ENCODE peak calls at places on chromosome 6, in ten cellular contexts. One of them, this sample, is unnamed.
A peak's percentile ranks its signal among the peaks of the same experiment; 100 is the strongest.

GRCh38 chr6:112187736-112188135 is 66.6 kb downstream of the LAMA4 start:
- DNase-seq in hypothalamus: no peak
- DNase-seq in bronchial epithelial cell: no peak
- DNase-seq in cardiac fibroblast: no peak
- DNase-seq in fibroblast of lung: no peak
- DNase-seq in Calu3: no peak
- DNase-seq in G401: no peak
- DNase-seq in endothelial cell: no peak
- DNase-seq in iris pigment epithelial cell: no peak
- DNase-seq in WTC11: no peak
- DNase-seq in this sample: no peak

GRCh38 chr6:56850618-56851017 is 104.3 kb upstream of the BEND6 start:
- DNase-seq in endothelial cell: no peak
- DNase-seq in bronchial epithelial cell: no peak
- DNase-seq in hypothalamus: peak; percentile 71
- DNase-seq in Calu3: no peak
- DNase-seq in WTC11: no peak
- DNase-seq in iris pigment epithelial cell: no peak
- DNase-seq in fibroblast of lung: no peak
- DNase-seq in cardiac fibroblast: no peak
- DNase-seq in G401: peak; percentile 65
- DNase-seq in this sample: no peak

GRCh38 chr6:105780146-105780860 is 305.8 kb upstream of the PRDM1 start:
- DNase-seq in bronchial epithelial cell: peak; percentile 61
- DNase-seq in Calu3: peak; percentile 30
- DNase-seq in cardiac fibroblast: peak; percentile 50
- DNase-seq in hypothalamus: no peak
- DNase-seq in endothelial cell: no peak
- DNase-seq in WTC11: no peak
- DNase-seq in fibroblast of lung: no peak
- DNase-seq in iris pigment epithelial cell: peak; percentile 18
- DNase-seq in G401: no peak
- DNase-seq in this sample: no peak

GRCh38 chr6:7146079-7146828 is 38.5 kb downstream of the RREB1 start:
- DNase-seq in bronchial epithelial cell: peak; percentile 56
- DNase-seq in iris pigment epithelial cell: peak; percentile 61
- DNase-seq in G401: no peak
- DNase-seq in endothelial cell: no peak
- DNase-seq in WTC11: no peak
- DNase-seq in Calu3: peak; percentile 48
- DNase-seq in hypothalamus: no peak
- DNase-seq in fibroblast of lung: peak; percentile 76
- DNase-seq in cardiac fibroblast: peak; percentile 78
- DNase-seq in this sample: no peak

GRCh38 chr6:111353914-111354464 is 129.0 kb downstream of the REV3L start:
- DNase-seq in bronchial epithelial cell: no peak
- DNase-seq in cardiac fibroblast: no peak
- DNase-seq in G401: no peak
- DNase-seq in WTC11: no peak
- DNase-seq in fibroblast of lung: peak; percentile 8
- DNase-seq in hypothalamus: no peak
- DNase-seq in Calu3: no peak
- DNase-seq in endothelial cell: no peak
- DNase-seq in iris pigment epithelial cell: peak; percentile 77
- DNase-seq in this sample: no peak

GRCh38 chr6:6695711-6696048 is 107.2 kb downstream of the LY86 start:
- DNase-seq in WTC11: no peak
- DNase-seq in Calu3: no peak
- DNase-seq in G401: no peak
- DNase-seq in fibroblast of lung: peak; percentile 45
- DNase-seq in endothelial cell: no peak
- DNase-seq in cardiac fibroblast: peak; percentile 19
- DNase-seq in hypothalamus: no peak
- DNase-seq in iris pigment epithelial cell: no peak
- DNase-seq in bronchial epithelial cell: no peak
- DNase-seq in this sample: no peak

GRCh38 chr6:106747139-106747538 is 117.8 kb downstream of the QRSL1 start:
- DNase-seq in iris pigment epithelial cell: no peak
- DNase-seq in G401: no peak
- DNase-seq in hypothalamus: no peak
- DNase-seq in Calu3: no peak
- DNase-seq in fibroblast of lung: no peak
- DNase-seq in bronchial epithelial cell: peak; percentile 92
- DNase-seq in endothelial cell: no peak
- DNase-seq in cardiac fibroblast: no peak
- DNase-seq in WTC11: no peak
- DNase-seq in this sample: no peak

GRCh38 chr6:170076466-170077165 is 214.3 kb downstream of the DLL1 start:
- DNase-seq in hypothalamus: no peak
- DNase-seq in fibroblast of lung: no peak
- DNase-seq in iris pigment epithelial cell: no peak
- DNase-seq in bronchial epithelial cell: no peak
- DNase-seq in Calu3: no peak
- DNase-seq in cardiac fibroblast: no peak
- DNase-seq in G401: no peak
- DNase-seq in endothelial cell: no peak
- DNase-seq in WTC11: no peak
- DNase-seq in this sample: no peak

GRCh38 chr6:104957301-104958177 is 632 bp downstream of the LIN28B start:
- DNase-seq in bronchial epithelial cell: no peak
- DNase-seq in cardiac fibroblast: no peak
- DNase-seq in endothelial cell: peak; percentile 45
- DNase-seq in iris pigment epithelial cell: no peak
- DNase-seq in hypothalamus: no peak
- DNase-seq in Calu3: no peak
- DNase-seq in WTC11: peak; percentile 66
- DNase-seq in G401: no peak
- DNase-seq in fibroblast of lung: no peak
- DNase-seq in this sample: no peak

GRCh38 chr6:26576929-26577719 is 19.6 kb upstream of the ABT1 start:
- DNase-seq in iris pigment epithelial cell: peak; percentile 87
- DNase-seq in Calu3: peak; percentile 73
- DNase-seq in WTC11: peak; percentile 83
- DNase-seq in bronchial epithelial cell: peak; percentile 74
- DNase-seq in G401: peak; percentile 80
- DNase-seq in endothelial cell: peak; percentile 58
- DNase-seq in fibroblast of lung: peak; percentile 87
- DNase-seq in cardiac fibroblast: peak; percentile 96
- DNase-seq in hypothalamus: peak; percentile 5
- DNase-seq in this sample: peak; percentile 35

GRCh38 chr6:137236581-137237355 is 17.6 kb upstream of the IFNGR1 start:
- DNase-seq in hypothalamus: no peak
- DNase-seq in Calu3: no peak
- DNase-seq in cardiac fibroblast: no peak
- DNase-seq in fibroblast of lung: no peak
- DNase-seq in WTC11: no peak
- DNase-seq in endothelial cell: no peak
- DNase-seq in bronchial epithelial cell: no peak
- DNase-seq in iris pigment epithelial cell: no peak
- DNase-seq in G401: no peak
- DNase-seq in this sample: no peak

GRCh38 chr6:2960935-2961334 is 10.4 kb downstream of the SERPINB6 start:
- DNase-seq in G401: no peak
- DNase-seq in WTC11: no peak
- DNase-seq in hypothalamus: no peak
- DNase-seq in cardiac fibroblast: no peak
- DNase-seq in bronchial epithelial cell: no peak
- DNase-seq in endothelial cell: no peak
- DNase-seq in fibroblast of lung: no peak
- DNase-seq in iris pigment epithelial cell: peak; percentile 19
- DNase-seq in Calu3: no peak
- DNase-seq in this sample: no peak

GRCh38 chr6:159590794-159591193 is 102.2 kb downstream of the SOD2 start:
- DNase-seq in bronchial epithelial cell: no peak
- DNase-seq in endothelial cell: no peak
- DNase-seq in Calu3: no peak
- DNase-seq in WTC11: no peak
- DNase-seq in hypothalamus: no peak
- DNase-seq in G401: no peak
- DNase-seq in iris pigment epithelial cell: no peak
- DNase-seq in cardiac fibroblast: no peak
- DNase-seq in fibroblast of lung: no peak
- DNase-seq in this sample: no peak

GRCh38 chr6:31035862-31036497 is 25.7 kb downstream of the MUC22 start:
- DNase-seq in endothelial cell: no peak
- DNase-seq in bronchial epithelial cell: peak; percentile 51
- DNase-seq in WTC11: no peak
- DNase-seq in fibroblast of lung: no peak
- DNase-seq in cardiac fibroblast: peak; percentile 19
- DNase-seq in Calu3: no peak
- DNase-seq in hypothalamus: no peak
- DNase-seq in iris pigment epithelial cell: peak; percentile 38
- DNase-seq in G401: no peak
- DNase-seq in this sample: no peak

GRCh38 chr6:43061861-43062260 is 2.4 kb downstream of the KLC4 start:
- DNase-seq in hypothalamus: no peak
- DNase-seq in fibroblast of lung: peak; percentile 6
- DNase-seq in WTC11: no peak
- DNase-seq in cardiac fibroblast: no peak
- DNase-seq in G401: no peak
- DNase-seq in endothelial cell: no peak
- DNase-seq in iris pigment epithelial cell: peak; percentile 32
- DNase-seq in Calu3: no peak
- DNase-seq in bronchial epithelial cell: no peak
- DNase-seq in this sample: no peak

GRCh38 chr6:150056916-150057315 is 12.0 kb downstream of the ULBP3 start:
- DNase-seq in iris pigment epithelial cell: no peak
- DNase-seq in bronchial epithelial cell: no peak
- DNase-seq in WTC11: no peak
- DNase-seq in endothelial cell: no peak
- DNase-seq in Calu3: no peak
- DNase-seq in fibroblast of lung: no peak
- DNase-seq in hypothalamus: no peak
- DNase-seq in cardiac fibroblast: no peak
- DNase-seq in G401: no peak
- DNase-seq in this sample: no peak

GRCh38 chr6:135083992-135084915 is 29.6 kb upstream of the HBS1L start:
- DNase-seq in hypothalamus: no peak
- DNase-seq in fibroblast of lung: no peak
- DNase-seq in iris pigment epithelial cell: no peak
- DNase-seq in G401: no peak
- DNase-seq in WTC11: no peak
- DNase-seq in cardiac fibroblast: no peak
- DNase-seq in Calu3: no peak
- DNase-seq in bronchial epithelial cell: no peak
- DNase-seq in endothelial cell: no peak
- DNase-seq in this sample: no peak

GRCh38 chr6:111550953-111551352 is 54.7 kb downstream of the TRAF3IP2 start:
- DNase-seq in cardiac fibroblast: no peak
- DNase-seq in WTC11: no peak
- DNase-seq in hypothalamus: no peak
- DNase-seq in endothelial cell: no peak
- DNase-seq in iris pigment epithelial cell: no peak
- DNase-seq in Calu3: no peak
- DNase-seq in G401: no peak
- DNase-seq in fibroblast of lung: no peak
- DNase-seq in bronchial epithelial cell: no peak
- DNase-seq in this sample: no peak

GRCh38 chr6:129351807-129352206 is 358.2 kb downstream of the ARHGAP18 start:
- DNase-seq in iris pigment epithelial cell: peak; percentile 16
- DNase-seq in Calu3: no peak
- DNase-seq in G401: no peak
- DNase-seq in bronchial epithelial cell: no peak
- DNase-seq in cardiac fibroblast: no peak
- DNase-seq in WTC11: no peak
- DNase-seq in hypothalamus: no peak
- DNase-seq in fibroblast of lung: no peak
- DNase-seq in endothelial cell: no peak
- DNase-seq in this sample: no peak

GRCh38 chr6:106094261-106094963 is 8.3 kb downstream of the PRDM1 start:
- DNase-seq in hypothalamus: no peak
- DNase-seq in endothelial cell: no peak
- DNase-seq in bronchial epithelial cell: no peak
- DNase-seq in iris pigment epithelial cell: no peak
- DNase-seq in fibroblast of lung: no peak
- DNase-seq in cardiac fibroblast: no peak
- DNase-seq in Calu3: no peak
- DNase-seq in WTC11: no peak
- DNase-seq in G401: no peak
- DNase-seq in this sample: no peak

GRCh38 chr6:148392611-148393160 is 50.0 kb downstream of the SASH1 start:
- DNase-seq in endothelial cell: no peak
- DNase-seq in bronchial epithelial cell: no peak
- DNase-seq in cardiac fibroblast: no peak
- DNase-seq in fibroblast of lung: peak; percentile 21
- DNase-seq in hypothalamus: no peak
- DNase-seq in G401: no peak
- DNase-seq in WTC11: no peak
- DNase-seq in Calu3: no peak
- DNase-seq in iris pigment epithelial cell: no peak
- DNase-seq in this sample: no peak

GRCh38 chr6:117561128-117561527 is 41.2 kb downstream of the GOPC start:
- DNase-seq in Calu3: no peak
- DNase-seq in iris pigment epithelial cell: peak; percentile 28
- DNase-seq in WTC11: no peak
- DNase-seq in endothelial cell: no peak
- DNase-seq in fibroblast of lung: no peak
- DNase-seq in cardiac fibroblast: no peak
- DNase-seq in G401: no peak
- DNase-seq in bronchial epithelial cell: no peak
- DNase-seq in hypothalamus: no peak
- DNase-seq in this sample: no peak

GRCh38 chr6:149974825-149975224 is 11.1 kb downstream of the ULBP1 start:
- DNase-seq in iris pigment epithelial cell: no peak
- DNase-seq in G401: no peak
- DNase-seq in bronchial epithelial cell: no peak
- DNase-seq in hypothalamus: no peak
- DNase-seq in Calu3: no peak
- DNase-seq in endothelial cell: no peak
- DNase-seq in fibroblast of lung: no peak
- DNase-seq in cardiac fibroblast: no peak
- DNase-seq in WTC11: no peak
- DNase-seq in this sample: no peak

GRCh38 chr6:91276315-91276714 is 689.4 kb upstream of the MAP3K7 start:
- DNase-seq in G401: peak; percentile 12
- DNase-seq in iris pigment epithelial cell: no peak
- DNase-seq in WTC11: no peak
- DNase-seq in endothelial cell: no peak
- DNase-seq in Calu3: no peak
- DNase-seq in fibroblast of lung: peak; percentile 27
- DNase-seq in bronchial epithelial cell: peak; percentile 4
- DNase-seq in hypothalamus: no peak
- DNase-seq in cardiac fibroblast: no peak
- DNase-seq in this sample: no peak

GRCh38 chr6:26025047-26025893 is 62.0 kb upstream of the HFE start:
- DNase-seq in hypothalamus: no peak
- DNase-seq in fibroblast of lung: peak; percentile 82
- DNase-seq in Calu3: peak; percentile 32
- DNase-seq in iris pigment epithelial cell: peak; percentile 90
- DNase-seq in endothelial cell: no peak
- DNase-seq in bronchial epithelial cell: peak; percentile 78
- DNase-seq in WTC11: no peak
- DNase-seq in G401: no peak
- DNase-seq in cardiac fibroblast: peak; percentile 79
- DNase-seq in this sample: no peak

GRCh38 chr6:170074907-170075306 is 216.0 kb downstream of the DLL1 start:
- DNase-seq in endothelial cell: no peak
- DNase-seq in hypothalamus: no peak
- DNase-seq in fibroblast of lung: no peak
- DNase-seq in G401: no peak
- DNase-seq in WTC11: no peak
- DNase-seq in Calu3: no peak
- DNase-seq in iris pigment epithelial cell: no peak
- DNase-seq in bronchial epithelial cell: no peak
- DNase-seq in cardiac fibroblast: no peak
- DNase-seq in this sample: no peak

GRCh38 chr6:73704260-73704659 is 8.3 kb downstream of the CD109 start:
- DNase-seq in WTC11: no peak
- DNase-seq in G401: no peak
- DNase-seq in bronchial epithelial cell: peak; percentile 100
- DNase-seq in hypothalamus: no peak
- DNase-seq in fibroblast of lung: peak; percentile 96
- DNase-seq in endothelial cell: no peak
- DNase-seq in Calu3: peak; percentile 32
- DNase-seq in iris pigment epithelial cell: peak; percentile 98
- DNase-seq in cardiac fibroblast: peak; percentile 96
- DNase-seq in this sample: no peak

GRCh38 chr6:21371676-21372161 is 221.8 kb upstream of the SOX4 start:
- DNase-seq in hypothalamus: no peak
- DNase-seq in fibroblast of lung: peak; percentile 84
- DNase-seq in cardiac fibroblast: peak; percentile 44
- DNase-seq in endothelial cell: no peak
- DNase-seq in G401: no peak
- DNase-seq in Calu3: no peak
- DNase-seq in iris pigment epithelial cell: peak; percentile 60
- DNase-seq in bronchial epithelial cell: no peak
- DNase-seq in WTC11: no peak
- DNase-seq in this sample: no peak

This sample was measured in T-helper 22 cell.